ENCODE peak calls at places on chromosomes 11 and 22, in five cellular contexts. W, B, O, R and V are unnamed samples.

GRCh38 chr11:113401718-113402117 is 14.1 kb downstream of the ANKK1 start:
- DNase-seq in W (peak), B (no peak), O (no peak), R (no peak), V (peak)

GRCh38 chr11:45756384-45757010 is 48.5 kb upstream of the SLC35C1 start:
- DNase-seq in W (no peak), B (no peak), O (no peak), R (no peak), V (no peak)

GRCh38 chr22:43829904-43830851 is 18.1 kb upstream of the EFCAB6 start:
- DNase-seq in W (no peak), B (no peak), O (no peak), R (no peak), V (no peak)

GRCh38 chr11:68999093-68999747 is 13.8 kb downstream of the MRGPRF start:
- DNase-seq in W (no peak), B (peak), O (no peak), R (no peak), V (no peak)

GRCh38 chr22:19723165-19723989 is at the start of gene GP1BB:
- DNase-seq in W (peak), B (no peak), O (no peak), R (no peak), V (no peak)

GRCh38 chr11:130514316-130514715 is 65.9 kb downstream of the ADAMTS15 start:
- DNase-seq in W (peak), B (no peak), O (no peak), R (no peak), V (no peak)

GRCh38 chr11:110323786-110324185 is 27.4 kb upstream of the RDX start:
- DNase-seq in W (no peak), B (no peak), O (no peak), R (no peak), V (no peak)

GRCh38 chr22:33986954-33987353 is 66.7 kb upstream of the LARGE1 start:
- DNase-seq in W (no peak), B (no peak), O (no peak), R (no peak), V (no peak)

GRCh38 chr11:1573847-1574255 is 1.8 kb upstream of the DUSP8 start:
- DNase-seq in W (peak), B (peak), O (no peak), R (no peak), V (no peak)

GRCh38 chr22:17734197-17734596 is 40.1 kb downstream of the BID start:
- DNase-seq in W (no peak), B (peak), O (no peak), R (no peak), V (no peak)

GRCh38 chr11:61496602-61497400 is 11.7 kb upstream of the LRRC10B start:
- DNase-seq in W (no peak), B (no peak), O (no peak), R (no peak), V (no peak)

GRCh38 chr11:61954106-61955030 is 4.2 kb downstream of the BEST1 start:
- DNase-seq in W (no peak), B (no peak), O (peak), R (no peak), V (no peak)

GRCh38 chr11:48081151-48082010 is 101.0 kb downstream of the PTPRJ start:
- DNase-seq in W (no peak), B (peak), O (peak), R (no peak), V (no peak)

GRCh38 chr11:79348976-79349682 is 91.7 kb downstream of the TENM4 start:
- DNase-seq in W (no peak), B (no peak), O (no peak), R (no peak), V (no peak)

GRCh38 chr22:25702571-25703167 is 39.3 kb upstream of the MYO18B start:
- DNase-seq in W (no peak), B (no peak), O (no peak), R (no peak), V (no peak)

GRCh38 chr11:12695221-12695794 is 21.1 kb downstream of the TEAD1 start:
- DNase-seq in W (no peak), B (no peak), O (no peak), R (no peak), V (no peak)

GRCh38 chr22:45805413-45805812 is 133.8 kb downstream of the ATXN10 start:
- DNase-seq in W (peak), B (no peak), O (no peak), R (no peak), V (no peak)

GRCh38 chr22:44578516-44579230 is 80.6 kb upstream of the RTL6 start:
- DNase-seq in W (no peak), B (no peak), O (peak), R (no peak), V (no peak)

GRCh38 chr11:72842644-72843330 is 28.6 kb downstream of the ATG16L2 start:
- DNase-seq in W (no peak), B (no peak), O (no peak), R (no peak), V (no peak)

GRCh38 chr22:23092217-23092955 is 22.1 kb downstream of the GNAZ start:
- DNase-seq in W (no peak), B (no peak), O (no peak), R (no peak), V (no peak)

GRCh38 chr11:79396674-79397073 is 44.2 kb downstream of the TENM4 start:
- DNase-seq in W (no peak), B (no peak), O (no peak), R (no peak), V (no peak)

GRCh38 chr11:107792049-107792443 is 66.5 kb downstream of the SLC35F2 start:
- DNase-seq in W (no peak), B (no peak), O (no peak), R (no peak), V (no peak)

GRCh38 chr11:45927332-45927683 is 4.9 kb downstream of the LARGE2 start:
- DNase-seq in W (no peak), B (no peak), O (no peak), R (no peak), V (no peak)

GRCh38 chr11:697028-697491 is 1.4 kb downstream of the TMEM80 start:
- DNase-seq in W (peak), B (no peak), O (no peak), R (no peak), V (no peak)

GRCh38 chr22:23137905-23138520 is 3.8 kb downstream of the RSPH14 start:
- DNase-seq in W (no peak), B (peak), O (peak), R (peak), V (no peak)

GRCh38 chr11:127003260-127003981 is 2.9 kb upstream of the KIRREL3 start:
- DNase-seq in W (no peak), B (no peak), O (no peak), R (no peak), V (peak)

GRCh38 chr11:3088806-3089205 is 31.6 kb upstream of the CARS1 start:
- DNase-seq in W (no peak), B (no peak), O (no peak), R (no peak), V (no peak)

GRCh38 chr22:43128928-43129424 is 14.2 kb downstream of the MCAT start:
- DNase-seq in W (no peak), B (no peak), O (no peak), R (no peak), V (peak)

GRCh38 chr22:31925056-31925455 is 19.3 kb upstream of the YWHAH start:
- DNase-seq in W (no peak), B (no peak), O (no peak), R (no peak), V (no peak)

GRCh38 chr11:65366340-65366773 is 11.8 kb downstream of the TIGD3 start:
- DNase-seq in W (peak), B (peak), O (no peak), R (no peak), V (peak)

GRCh38 chr22:29670615-29671014 is 49.2 kb upstream of the CABP7 start:
- DNase-seq in W (no peak), B (no peak), O (no peak), R (no peak), V (no peak)

GRCh38 chr22:50536231-50536630 is 6.4 kb upstream of the TYMP start:
- DNase-seq in W (no peak), B (no peak), O (no peak), R (no peak), V (no peak)

GRCh38 chr11:70090989-70091388 is 12.9 kb downstream of the ANO1 start:
- DNase-seq in W (no peak), B (no peak), O (no peak), R (no peak), V (no peak)

GRCh38 chr11:131671320-131671719 is 300.9 kb downstream of the NTM start:
- DNase-seq in W (no peak), B (no peak), O (no peak), R (no peak), V (no peak)

GRCh38 chr11:96199563-96200025 is 143.4 kb downstream of the MAML2 start:
- DNase-seq in W (peak), B (peak), O (no peak), R (peak), V (no peak)

GRCh38 chr22:20606041-20606783 is 98.8 kb downstream of the MED15 start:
- DNase-seq in W (peak), B (peak), O (peak), R (peak), V (peak)

GRCh38 chr22:27866136-27867091 is 52.6 kb downstream of the PITPNB start:
- DNase-seq in W (peak), B (no peak), O (no peak), R (no peak), V (no peak)